ENCODE peak calls at places on chromosome 10, in five cellular contexts. One of them, this sample, is unnamed.
A peak's percentile ranks its signal among the peaks of the same experiment; 100 is the strongest.

GRCh38 chr10:88186335-88186734 is 322.9 kb downstream of the PTEN start:
- DNase-seq in Kasumi-1: no peak
- DNase-seq in activated effector memory CD4-positive, alpha-beta T cell treated with anti-CD3 and anti-CD28 coated beads, Interleukin-2, amount 50 U/mL, for 16 hours: no peak
- DNase-seq in HT1080: peak; percentile 18
- DNase-seq in amniotic stem cell: peak; percentile 64
- DNase-seq in this sample: peak; percentile 50

GRCh38 chr10:71608863-71609768 is 110.5 kb downstream of the C10orf105 start:
- DNase-seq in Kasumi-1: peak; percentile 85
- DNase-seq in activated effector memory CD4-positive, alpha-beta T cell treated with anti-CD3 and anti-CD28 coated beads, Interleukin-2, amount 50 U/mL, for 16 hours: peak; percentile 82
- DNase-seq in HT1080: peak; percentile 40
- DNase-seq in amniotic stem cell: peak; percentile 14
- DNase-seq in this sample: no peak

GRCh38 chr10:66587680-66588050 is 338.2 kb upstream of the LRRTM3 start:
- DNase-seq in Kasumi-1: no peak
- DNase-seq in activated effector memory CD4-positive, alpha-beta T cell treated with anti-CD3 and anti-CD28 coated beads, Interleukin-2, amount 50 U/mL, for 16 hours: no peak
- DNase-seq in HT1080: no peak
- DNase-seq in amniotic stem cell: no peak
- DNase-seq in this sample: no peak

GRCh38 chr10:23585666-23586065 is 146.8 kb downstream of the OTUD1 start:
- DNase-seq in Kasumi-1: no peak
- DNase-seq in activated effector memory CD4-positive, alpha-beta T cell treated with anti-CD3 and anti-CD28 coated beads, Interleukin-2, amount 50 U/mL, for 16 hours: no peak
- DNase-seq in HT1080: no peak
- DNase-seq in amniotic stem cell: no peak
- DNase-seq in this sample: no peak

GRCh38 chr10:77666821-77667220 is 29.2 kb upstream of the KCNMA1 start:
- DNase-seq in Kasumi-1: no peak
- DNase-seq in activated effector memory CD4-positive, alpha-beta T cell treated with anti-CD3 and anti-CD28 coated beads, Interleukin-2, amount 50 U/mL, for 16 hours: no peak
- DNase-seq in HT1080: peak; percentile 75
- DNase-seq in amniotic stem cell: no peak
- DNase-seq in this sample: no peak

GRCh38 chr10:13857465-13857864 is 270.7 kb downstream of the PRPF18 start:
- DNase-seq in Kasumi-1: no peak
- DNase-seq in activated effector memory CD4-positive, alpha-beta T cell treated with anti-CD3 and anti-CD28 coated beads, Interleukin-2, amount 50 U/mL, for 16 hours: no peak
- DNase-seq in HT1080: no peak
- DNase-seq in amniotic stem cell: no peak
- DNase-seq in this sample: no peak

GRCh38 chr10:114519306-114519669 is 115.0 kb upstream of the AFAP1L2 start:
- DNase-seq in Kasumi-1: no peak
- DNase-seq in activated effector memory CD4-positive, alpha-beta T cell treated with anti-CD3 and anti-CD28 coated beads, Interleukin-2, amount 50 U/mL, for 16 hours: no peak
- DNase-seq in HT1080: no peak
- DNase-seq in amniotic stem cell: no peak
- DNase-seq in this sample: no peak

GRCh38 chr10:80118669-80119068 is 13.9 kb upstream of the PLAC9 start:
- DNase-seq in Kasumi-1: no peak
- DNase-seq in activated effector memory CD4-positive, alpha-beta T cell treated with anti-CD3 and anti-CD28 coated beads, Interleukin-2, amount 50 U/mL, for 16 hours: no peak
- DNase-seq in HT1080: no peak
- DNase-seq in amniotic stem cell: no peak
- DNase-seq in this sample: no peak

GRCh38 chr10:129972145-129972965 is 8.3 kb upstream of the EBF3 start:
- DNase-seq in Kasumi-1: no peak
- DNase-seq in activated effector memory CD4-positive, alpha-beta T cell treated with anti-CD3 and anti-CD28 coated beads, Interleukin-2, amount 50 U/mL, for 16 hours: no peak
- DNase-seq in HT1080: no peak
- DNase-seq in amniotic stem cell: no peak
- DNase-seq in this sample: no peak

GRCh38 chr10:12503311-12503710 is 154.0 kb downstream of the CAMK1D start:
- DNase-seq in Kasumi-1: no peak
- DNase-seq in activated effector memory CD4-positive, alpha-beta T cell treated with anti-CD3 and anti-CD28 coated beads, Interleukin-2, amount 50 U/mL, for 16 hours: peak; percentile 48
- DNase-seq in HT1080: no peak
- DNase-seq in amniotic stem cell: no peak
- DNase-seq in this sample: no peak

GRCh38 chr10:97687785-97688781 is 1.0 kb upstream of the AVPI1 start:
- DNase-seq in Kasumi-1: peak; percentile 20
- DNase-seq in activated effector memory CD4-positive, alpha-beta T cell treated with anti-CD3 and anti-CD28 coated beads, Interleukin-2, amount 50 U/mL, for 16 hours: no peak
- DNase-seq in HT1080: no peak
- DNase-seq in amniotic stem cell: peak; percentile 49
- DNase-seq in this sample: no peak

GRCh38 chr10:43166207-43166878 is 28.1 kb downstream of the CSGALNACT2 start:
- DNase-seq in Kasumi-1: no peak
- DNase-seq in activated effector memory CD4-positive, alpha-beta T cell treated with anti-CD3 and anti-CD28 coated beads, Interleukin-2, amount 50 U/mL, for 16 hours: no peak
- DNase-seq in HT1080: no peak
- DNase-seq in amniotic stem cell: no peak
- DNase-seq in this sample: no peak

GRCh38 chr10:110336111-110336721 is 31.5 kb upstream of the SMNDC1 start:
- DNase-seq in Kasumi-1: no peak
- DNase-seq in activated effector memory CD4-positive, alpha-beta T cell treated with anti-CD3 and anti-CD28 coated beads, Interleukin-2, amount 50 U/mL, for 16 hours: no peak
- DNase-seq in HT1080: peak; percentile 98
- DNase-seq in amniotic stem cell: peak; percentile 88
- DNase-seq in this sample: no peak

GRCh38 chr10:75765705-75766104 is 334.3 kb downstream of the LRMDA start:
- DNase-seq in Kasumi-1: no peak
- DNase-seq in activated effector memory CD4-positive, alpha-beta T cell treated with anti-CD3 and anti-CD28 coated beads, Interleukin-2, amount 50 U/mL, for 16 hours: no peak
- DNase-seq in HT1080: no peak
- DNase-seq in amniotic stem cell: no peak
- DNase-seq in this sample: no peak

GRCh38 chr10:10032991-10033390 is 984.7 kb upstream of the CELF2 start:
- DNase-seq in Kasumi-1: no peak
- DNase-seq in activated effector memory CD4-positive, alpha-beta T cell treated with anti-CD3 and anti-CD28 coated beads, Interleukin-2, amount 50 U/mL, for 16 hours: no peak
- DNase-seq in HT1080: no peak
- DNase-seq in amniotic stem cell: no peak
- DNase-seq in this sample: no peak

GRCh38 chr10:53314856-53315255 is 542.3 kb upstream of the MBL2 start:
- DNase-seq in Kasumi-1: no peak
- DNase-seq in activated effector memory CD4-positive, alpha-beta T cell treated with anti-CD3 and anti-CD28 coated beads, Interleukin-2, amount 50 U/mL, for 16 hours: no peak
- DNase-seq in HT1080: peak; percentile 95
- DNase-seq in amniotic stem cell: peak; percentile 49
- DNase-seq in this sample: peak; percentile 93

GRCh38 chr10:132885451-132886210 is 56.7 kb downstream of the CFAP46 start:
- DNase-seq in Kasumi-1: no peak
- DNase-seq in activated effector memory CD4-positive, alpha-beta T cell treated with anti-CD3 and anti-CD28 coated beads, Interleukin-2, amount 50 U/mL, for 16 hours: peak; percentile 50
- DNase-seq in HT1080: no peak
- DNase-seq in amniotic stem cell: no peak
- DNase-seq in this sample: no peak

GRCh38 chr10:14688606-14689005 is 86.1 kb downstream of the FAM107B start:
- DNase-seq in Kasumi-1: no peak
- DNase-seq in activated effector memory CD4-positive, alpha-beta T cell treated with anti-CD3 and anti-CD28 coated beads, Interleukin-2, amount 50 U/mL, for 16 hours: no peak
- DNase-seq in HT1080: no peak
- DNase-seq in amniotic stem cell: no peak
- DNase-seq in this sample: peak; percentile 54

GRCh38 chr10:127932521-127933270 is 25.8 kb downstream of the PTPRE start:
- DNase-seq in Kasumi-1: no peak
- DNase-seq in activated effector memory CD4-positive, alpha-beta T cell treated with anti-CD3 and anti-CD28 coated beads, Interleukin-2, amount 50 U/mL, for 16 hours: no peak
- DNase-seq in HT1080: no peak
- DNase-seq in amniotic stem cell: no peak
- DNase-seq in this sample: no peak

GRCh38 chr10:76111986-76112825 is 680.8 kb downstream of the LRMDA start:
- DNase-seq in Kasumi-1: no peak
- DNase-seq in activated effector memory CD4-positive, alpha-beta T cell treated with anti-CD3 and anti-CD28 coated beads, Interleukin-2, amount 50 U/mL, for 16 hours: no peak
- DNase-seq in HT1080: no peak
- DNase-seq in amniotic stem cell: no peak
- DNase-seq in this sample: no peak

GRCh38 chr10:17214991-17215781 is 12.9 kb upstream of the VIM start:
- DNase-seq in Kasumi-1: peak; percentile 37
- DNase-seq in activated effector memory CD4-positive, alpha-beta T cell treated with anti-CD3 and anti-CD28 coated beads, Interleukin-2, amount 50 U/mL, for 16 hours: no peak
- DNase-seq in HT1080: peak; percentile 87
- DNase-seq in amniotic stem cell: peak; percentile 84
- DNase-seq in this sample: peak; percentile 95

GRCh38 chr10:89245802-89246201 is 5.8 kb downstream of the LIPA start:
- DNase-seq in Kasumi-1: no peak
- DNase-seq in activated effector memory CD4-positive, alpha-beta T cell treated with anti-CD3 and anti-CD28 coated beads, Interleukin-2, amount 50 U/mL, for 16 hours: no peak
- DNase-seq in HT1080: no peak
- DNase-seq in amniotic stem cell: no peak
- DNase-seq in this sample: no peak

GRCh38 chr10:113895018-113895417 is 40.6 kb downstream of the NHLRC2 start:
- DNase-seq in Kasumi-1: no peak
- DNase-seq in activated effector memory CD4-positive, alpha-beta T cell treated with anti-CD3 and anti-CD28 coated beads, Interleukin-2, amount 50 U/mL, for 16 hours: no peak
- DNase-seq in HT1080: peak; percentile 66
- DNase-seq in amniotic stem cell: no peak
- DNase-seq in this sample: peak; percentile 24

GRCh38 chr10:7484456-7485266 is 73.8 kb upstream of the SFMBT2 start:
- DNase-seq in Kasumi-1: peak; percentile 91
- DNase-seq in activated effector memory CD4-positive, alpha-beta T cell treated with anti-CD3 and anti-CD28 coated beads, Interleukin-2, amount 50 U/mL, for 16 hours: peak; percentile 71
- DNase-seq in HT1080: no peak
- DNase-seq in amniotic stem cell: no peak
- DNase-seq in this sample: no peak

GRCh38 chr10:119686465-119687191 is 35.4 kb downstream of the BAG3 start:
- DNase-seq in Kasumi-1: peak; percentile 87
- DNase-seq in activated effector memory CD4-positive, alpha-beta T cell treated with anti-CD3 and anti-CD28 coated beads, Interleukin-2, amount 50 U/mL, for 16 hours: peak; percentile 94
- DNase-seq in HT1080: peak; percentile 100
- DNase-seq in amniotic stem cell: peak; percentile 76
- DNase-seq in this sample: peak; percentile 84

GRCh38 chr10:63977329-63977923 is 456.2 kb downstream of the REEP3 start:
- DNase-seq in Kasumi-1: peak; percentile 89
- DNase-seq in activated effector memory CD4-positive, alpha-beta T cell treated with anti-CD3 and anti-CD28 coated beads, Interleukin-2, amount 50 U/mL, for 16 hours: no peak
- DNase-seq in HT1080: peak; percentile 40
- DNase-seq in amniotic stem cell: no peak
- DNase-seq in this sample: no peak

GRCh38 chr10:104197364-104197763 is 34.8 kb downstream of the CFAP43 start:
- DNase-seq in Kasumi-1: no peak
- DNase-seq in activated effector memory CD4-positive, alpha-beta T cell treated with anti-CD3 and anti-CD28 coated beads, Interleukin-2, amount 50 U/mL, for 16 hours: no peak
- DNase-seq in HT1080: no peak
- DNase-seq in amniotic stem cell: no peak
- DNase-seq in this sample: no peak

GRCh38 chr10:101217450-101218281 is 11.6 kb downstream of the LBX1 start:
- DNase-seq in Kasumi-1: no peak
- DNase-seq in activated effector memory CD4-positive, alpha-beta T cell treated with anti-CD3 and anti-CD28 coated beads, Interleukin-2, amount 50 U/mL, for 16 hours: peak; percentile 68
- DNase-seq in HT1080: no peak
- DNase-seq in amniotic stem cell: no peak
- DNase-seq in this sample: no peak

GRCh38 chr10:3533296-3533695 is 251.7 kb downstream of the KLF6 start:
- DNase-seq in Kasumi-1: no peak
- DNase-seq in activated effector memory CD4-positive, alpha-beta T cell treated with anti-CD3 and anti-CD28 coated beads, Interleukin-2, amount 50 U/mL, for 16 hours: no peak
- DNase-seq in HT1080: no peak
- DNase-seq in amniotic stem cell: no peak
- DNase-seq in this sample: no peak

GRCh38 chr10:57657164-57657765 is 610.4 kb downstream of the IPMK start:
- DNase-seq in Kasumi-1: peak; percentile 82
- DNase-seq in activated effector memory CD4-positive, alpha-beta T cell treated with anti-CD3 and anti-CD28 coated beads, Interleukin-2, amount 50 U/mL, for 16 hours: no peak
- DNase-seq in HT1080: peak; percentile 56
- DNase-seq in amniotic stem cell: peak; percentile 24
- DNase-seq in this sample: peak; percentile 17

GRCh38 chr10:30812018-30812851 is 182.7 kb upstream of the LYZL2 start:
- DNase-seq in Kasumi-1: peak; percentile 71
- DNase-seq in activated effector memory CD4-positive, alpha-beta T cell treated with anti-CD3 and anti-CD28 coated beads, Interleukin-2, amount 50 U/mL, for 16 hours: no peak
- DNase-seq in HT1080: peak; percentile 82
- DNase-seq in amniotic stem cell: no peak
- DNase-seq in this sample: peak; percentile 81

GRCh38 chr10:43595739-43596298 is 10.4 kb upstream of the ZNF485 start:
- DNase-seq in Kasumi-1: peak; percentile 22
- DNase-seq in activated effector memory CD4-positive, alpha-beta T cell treated with anti-CD3 and anti-CD28 coated beads, Interleukin-2, amount 50 U/mL, for 16 hours: no peak
- DNase-seq in HT1080: no peak
- DNase-seq in amniotic stem cell: no peak
- DNase-seq in this sample: no peak

GRCh38 chr10:9382199-9382598 is 1327.7 kb downstream of the GATA3 start:
- DNase-seq in Kasumi-1: no peak
- DNase-seq in activated effector memory CD4-positive, alpha-beta T cell treated with anti-CD3 and anti-CD28 coated beads, Interleukin-2, amount 50 U/mL, for 16 hours: no peak
- DNase-seq in HT1080: no peak
- DNase-seq in amniotic stem cell: no peak
- DNase-seq in this sample: no peak

GRCh38 chr10:69425513-69426298 is 9.0 kb upstream of the TACR2 start:
- DNase-seq in Kasumi-1: no peak
- DNase-seq in activated effector memory CD4-positive, alpha-beta T cell treated with anti-CD3 and anti-CD28 coated beads, Interleukin-2, amount 50 U/mL, for 16 hours: peak; percentile 76
- DNase-seq in HT1080: no peak
- DNase-seq in amniotic stem cell: no peak
- DNase-seq in this sample: no peak

GRCh38 chr10:129777687-129778086 is 186.4 kb downstream of the EBF3 start:
- DNase-seq in Kasumi-1: no peak
- DNase-seq in activated effector memory CD4-positive, alpha-beta T cell treated with anti-CD3 and anti-CD28 coated beads, Interleukin-2, amount 50 U/mL, for 16 hours: peak; percentile 43
- DNase-seq in HT1080: no peak
- DNase-seq in amniotic stem cell: no peak
- DNase-seq in this sample: no peak

GRCh38 chr10:90787376-90787775 is 70.5 kb downstream of the HTR7 start:
- DNase-seq in Kasumi-1: no peak
- DNase-seq in activated effector memory CD4-positive, alpha-beta T cell treated with anti-CD3 and anti-CD28 coated beads, Interleukin-2, amount 50 U/mL, for 16 hours: no peak
- DNase-seq in HT1080: no peak
- DNase-seq in amniotic stem cell: no peak
- DNase-seq in this sample: no peak

GRCh38 chr10:133124357-133125211 is 35.4 kb upstream of the KNDC1 start:
- DNase-seq in Kasumi-1: peak; percentile 50
- DNase-seq in activated effector memory CD4-positive, alpha-beta T cell treated with anti-CD3 and anti-CD28 coated beads, Interleukin-2, amount 50 U/mL, for 16 hours: no peak
- DNase-seq in HT1080: no peak
- DNase-seq in amniotic stem cell: no peak
- DNase-seq in this sample: no peak

This sample was measured in non-pigmented ciliary epithelial cell.